ENCODE peak calls at places on chromosomes 2 and 18, in eight cellular contexts. H is H9, Y is pancreas, D is colonic mucosa, E is cardiac muscle cell, A is left ventricle myocardium inferior, M is foreskin fibroblast, G is brain microvascular endothelial cell. F is an unnamed sample.

GRCh38 chr2:78029392-78029995 is 507.3 kb upstream of the LRRTM4 start:
- DNase-seq in H (no peak), Y (no peak), D (no peak), E (no peak), A (no peak), M (no peak), G (no peak), F (no peak)

GRCh38 chr18:6543330-6543908 is 128.7 kb upstream of the L3MBTL4 start:
- DNase-seq in H (no peak), Y (no peak), D (no peak), E (peak), A (no peak), M (peak), G (no peak), F (no peak)

GRCh38 chr2:51795248-51795888 is 763.4 kb upstream of the NRXN1 start:
- DNase-seq in H (peak), Y (no peak), D (peak), E (peak), A (no peak), M (no peak), G (no peak), F (peak)

GRCh38 chr18:21194871-21195771 is 46.9 kb upstream of the GREB1L start:
- DNase-seq in H (no peak), Y (no peak), D (no peak), E (peak), A (no peak), M (peak), G (no peak), F (no peak)

GRCh38 chr2:46669016-46669415 is 189.7 kb downstream of the TMEM247 start:
- DNase-seq in H (no peak), Y (no peak), D (no peak), E (no peak), A (no peak), M (no peak), G (no peak), F (no peak)

GRCh38 chr2:10786240-10786982 is 26.2 kb downstream of the PDIA6 start:
- DNase-seq in H (no peak), Y (no peak), D (no peak), E (no peak), A (no peak), M (no peak), G (no peak), F (no peak)

GRCh38 chr2:132573444-132574007 is 96.5 kb downstream of the LYPD1 start:
- DNase-seq in H (no peak), Y (no peak), D (no peak), E (peak), A (no peak), M (no peak), G (no peak), F (no peak)

GRCh38 chr2:173741715-173742114 is 223.5 kb downstream of the SP3 start:
- DNase-seq in H (no peak), Y (no peak), D (no peak), E (peak), A (no peak), M (no peak), G (no peak), F (no peak)

GRCh38 chr2:99827296-99827999 is 314.9 kb downstream of the AFF3 start:
- DNase-seq in H (no peak), Y (no peak), D (no peak), E (no peak), A (no peak), M (no peak), G (no peak), F (no peak)

GRCh38 chr2:99822487-99823218 is 319.7 kb downstream of the AFF3 start:
- DNase-seq in H (peak), Y (no peak), D (no peak), E (peak), A (no peak), M (no peak), G (no peak), F (peak)

GRCh38 chr18:31102020-31102684 is at the start of gene DSC2:
- DNase-seq in H (peak), Y (peak), D (peak), E (peak), A (peak), M (no peak), G (no peak), F (peak)

GRCh38 chr2:20470211-20470610 is 23.3 kb downstream of the RHOB start:
- DNase-seq in H (no peak), Y (no peak), D (no peak), E (no peak), A (no peak), M (no peak), G (no peak), F (no peak)

GRCh38 chr2:40346535-40347354 is 105.1 kb downstream of the SLC8A1 start:
- DNase-seq in H (no peak), Y (no peak), D (no peak), E (peak), A (no peak), M (no peak), G (no peak), F (no peak)

GRCh38 chr2:98903767-98904485 is 32.1 kb downstream of the CRACDL start:
- DNase-seq in H (peak), Y (no peak), D (no peak), E (no peak), A (no peak), M (no peak), G (no peak), F (no peak)

GRCh38 chr2:127085260-127085666 is 21.7 kb downstream of the BIN1 start:
- DNase-seq in H (no peak), Y (no peak), D (no peak), E (peak), A (no peak), M (no peak), G (no peak), F (no peak)

GRCh38 chr2:235460548-235461047 is 33.2 kb upstream of the AGAP1 start:
- DNase-seq in H (no peak), Y (no peak), D (no peak), E (no peak), A (no peak), M (no peak), G (no peak), F (no peak)

GRCh38 chr18:78675231-78675630 is 304.4 kb upstream of the SALL3 start:
- DNase-seq in H (no peak), Y (no peak), D (no peak), E (no peak), A (no peak), M (no peak), G (no peak), F (no peak)
- TF ChIP-seq CTCF in H (no peak), Y (no peak), D (no peak), E (no peak), A (no peak), M (no peak), G (no peak), F (no peak)

GRCh38 chr2:228657807-228658402 is 476.4 kb upstream of the SPHKAP start:
- DNase-seq in H (no peak), Y (no peak), D (no peak), E (peak), A (no peak), M (peak), G (no peak), F (no peak)
- TF ChIP-seq CTCF in H (peak), Y (no peak), D (peak), E (peak), A (peak), M (peak), G (peak), F (peak)

GRCh38 chr2:85750509-85751299 is 3.1 kb upstream of the ATOH8 start:
- DNase-seq in H (peak), Y (no peak), D (peak), E (peak), A (peak), M (no peak), G (peak), F (peak)
- TF ChIP-seq CTCF in H (peak), Y (peak), D (peak), E (peak), A (peak), M (peak), G (peak), F (peak)

GRCh38 chr2:164510895-164511294 is 110.4 kb downstream of the GRB14 start:
- DNase-seq in H (no peak), Y (peak), D (no peak), E (no peak), A (peak), M (no peak), G (no peak), F (no peak)
- TF ChIP-seq CTCF in H (no peak), Y (no peak), D (no peak), E (no peak), A (no peak), M (no peak), G (no peak), F (no peak)

GRCh38 chr2:237171895-237172294 is 86.2 kb downstream of the COPS8 start:
- DNase-seq in H (no peak), Y (no peak), D (no peak), E (no peak), A (no peak), M (no peak), G (no peak), F (no peak)

GRCh38 chr2:237167038-237167437 is 81.3 kb downstream of the COPS8 start:
- DNase-seq in H (no peak), Y (no peak), D (no peak), E (no peak), A (no peak), M (no peak), G (no peak), F (no peak)

GRCh38 chr2:237167934-237168333 is 82.2 kb downstream of the COPS8 start:
- DNase-seq in H (no peak), Y (no peak), D (no peak), E (no peak), A (no peak), M (no peak), G (no peak), F (no peak)

GRCh38 chr2:237170017-237170416 is 84.3 kb downstream of the COPS8 start:
- DNase-seq in H (no peak), Y (no peak), D (no peak), E (no peak), A (no peak), M (no peak), G (no peak), F (no peak)

DNA sequence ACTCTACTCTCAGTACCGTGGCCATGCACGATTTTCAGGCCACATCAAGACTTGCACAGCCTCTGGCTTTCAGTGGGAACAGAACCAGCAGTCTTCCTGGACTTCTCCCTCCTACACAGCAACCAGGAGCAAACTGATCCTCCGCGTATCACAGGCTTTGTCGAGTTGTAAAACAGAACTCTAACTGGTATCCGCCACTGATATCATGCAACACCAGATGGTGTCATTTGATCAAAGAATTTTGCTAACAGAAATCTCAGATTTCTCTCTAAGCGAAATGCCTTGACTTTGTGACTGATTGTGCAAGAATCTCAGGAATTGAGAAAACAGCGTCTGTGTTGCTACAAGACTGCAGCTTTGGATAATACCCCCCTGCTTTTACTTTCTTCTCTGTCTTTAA is 85.7 kb downstream of the COPS8 start:
- DNase-seq in H (no peak), Y (no peak), D (no peak), E (no peak), A (no peak), M (peak), G (peak), F (no peak)
- TF ChIP-seq CTCF in H (no peak), Y (no peak), D (no peak), E (peak), A (peak), M (peak), G (peak), F (no peak)

GRCh38 chr2:130768191-130768855 is 13.0 kb downstream of the AMER3 start:
- DNase-seq in H (no peak), Y (no peak), D (no peak), E (no peak), A (no peak), M (no peak), G (no peak), F (no peak)
- TF ChIP-seq CTCF in H (peak), Y (no peak), D (no peak), E (no peak), A (no peak), M (no peak), G (no peak), F (no peak)

F was measured in neural crest cell.